ENCODE peak calls at places on chromosomes 6 and 20, in ten cellular contexts. I is spleen, Q is nephron progenitor cell, H is progenitor cell of endocrine pancreas, V is B cell, W is OCI-LY7, Y is endothelial cell, G is mammary epithelial cell, C is chondrocyte, N is IMR-90. P is an unnamed sample.

GRCh38 chr6:20661721-20662120 is 127.5 kb downstream of the CDKAL1 start:
- DNase-seq in N (peak; percentile 50), Y (no peak), G (peak; percentile 92), Q (no peak), V (no peak), I (no peak), H (no peak), C (no peak), W (no peak), P (no peak)

GRCh38 chr20:63191400-63191799 is 24.5 kb downstream of the YTHDF1 start:
- DNase-seq in Y (no peak), V (no peak), N (peak; percentile 19), H (no peak), I (no peak), W (no peak), Q (no peak), C (no peak), G (no peak), P (peak; percentile 97)

GRCh38 chr6:79605968-79606764 is 25.0 kb upstream of the SH3BGRL2 start:
- DNase-seq in Q (no peak), H (no peak), W (no peak), C (no peak), Y (no peak), V (no peak), I (no peak), N (no peak), G (no peak), P (no peak)

GRCh38 chr20:12166053-12166717 is 248.5 kb downstream of the BTBD3 start:
- DNase-seq in V (no peak), N (peak; percentile 95), Y (no peak), W (no peak), C (no peak), H (no peak), I (no peak), G (peak; percentile 95), Q (no peak), P (no peak)

GRCh38 chr6:109183109-109183508 is 87.8 kb downstream of the CEP57L1 start:
- DNase-seq in G (no peak), C (no peak), N (no peak), H (no peak), Y (no peak), W (peak; percentile 8), I (no peak), V (no peak), Q (no peak), P (no peak)

GRCh38 chr6:120272038-120272437 is 922.5 kb upstream of the MAN1A1 start:
- DNase-seq in Q (no peak), C (no peak), I (no peak), G (no peak), N (no peak), H (no peak), Y (no peak), V (no peak), W (no peak), P (no peak)

GRCh38 chr6:154223296-154223695 is 133.3 kb downstream of the IPCEF1 start:
- DNase-seq in C (no peak), V (no peak), G (no peak), W (no peak), N (no peak), H (no peak), I (no peak), Y (no peak), Q (no peak), P (no peak)

GRCh38 chr6:3775386-3775785 is 23.9 kb upstream of the PXDC1 start:
- DNase-seq in G (no peak), Y (no peak), V (no peak), N (no peak), C (no peak), Q (no peak), W (no peak), I (no peak), H (no peak), P (no peak)

GRCh38 chr6:158849899-158850806 is 31.0 kb upstream of the EZR start:
- DNase-seq in W (no peak), N (peak; percentile 97), H (no peak), Q (no peak), V (peak; percentile 60), C (no peak), I (no peak), Y (no peak), G (peak; percentile 99), P (no peak)

GRCh38 chr6:17349437-17349836 is 44.0 kb upstream of the CAP2 start:
- DNase-seq in Y (no peak), Q (no peak), G (peak; percentile 21), H (no peak), I (no peak), N (peak; percentile 12), W (no peak), V (no peak), C (no peak), P (no peak)

GRCh38 chr6:52511572-52512151 is 65.2 kb downstream of the TRAM2 start:
- DNase-seq in G (peak; percentile 51), N (peak; percentile 72), Y (no peak), W (no peak), Q (no peak), I (no peak), V (no peak), H (no peak), C (no peak), P (no peak)

GRCh38 chr6:47247227-47247797 is 62.4 kb downstream of the TNFRSF21 start:
- DNase-seq in W (peak; percentile 94), N (no peak), Y (no peak), V (peak; percentile 11), I (no peak), H (no peak), Q (no peak), C (no peak), G (no peak), P (no peak)

GRCh38 chr6:14851286-14851685 is 394.6 kb upstream of the JARID2 start:
- DNase-seq in C (no peak), G (no peak), Q (no peak), H (no peak), V (no peak), N (peak; percentile 66), Y (no peak), I (no peak), W (no peak), P (no peak)
- TF ChIP-seq CTCF in C (no peak), G (no peak), Q (no peak), H (no peak), V (no peak), N (no peak), Y (no peak), I (no peak), W (no peak), P (no peak)

GRCh38 chr6:160049346-160049745 is 72.3 kb upstream of the SLC22A1 start:
- DNase-seq in C (no peak), Y (no peak), I (no peak), Q (no peak), W (no peak), H (no peak), G (no peak), V (no peak), N (no peak), P (no peak)
- TF ChIP-seq CTCF in C (no peak), Y (no peak), I (no peak), Q (no peak), W (no peak), H (no peak), G (no peak), V (no peak), N (no peak), P (no peak)

GRCh38 chr6:2162089-2162465 is 83.3 kb downstream of the GMDS start:
- DNase-seq in G (peak; percentile 76), W (no peak), V (no peak), Q (no peak), Y (no peak), H (no peak), C (no peak), I (no peak), N (no peak), P (no peak)

GRCh38 chr6:2157441-2158127 is 87.8 kb downstream of the GMDS start:
- DNase-seq in I (no peak), C (no peak), W (no peak), H (no peak), Y (no peak), N (peak; percentile 83), Q (no peak), G (peak; percentile 86), V (no peak), P (no peak)

GRCh38 chr6:2155206-2155605 is 90.2 kb downstream of the GMDS start:
- DNase-seq in W (no peak), C (no peak), I (no peak), N (no peak), V (no peak), Y (no peak), H (no peak), G (no peak), Q (no peak), P (no peak)

GRCh38 chr6:2164481-2164880 is 80.9 kb downstream of the GMDS start:
- DNase-seq in Q (no peak), G (no peak), C (no peak), N (no peak), Y (no peak), I (no peak), W (no peak), H (no peak), V (no peak), P (no peak)

DNA sequence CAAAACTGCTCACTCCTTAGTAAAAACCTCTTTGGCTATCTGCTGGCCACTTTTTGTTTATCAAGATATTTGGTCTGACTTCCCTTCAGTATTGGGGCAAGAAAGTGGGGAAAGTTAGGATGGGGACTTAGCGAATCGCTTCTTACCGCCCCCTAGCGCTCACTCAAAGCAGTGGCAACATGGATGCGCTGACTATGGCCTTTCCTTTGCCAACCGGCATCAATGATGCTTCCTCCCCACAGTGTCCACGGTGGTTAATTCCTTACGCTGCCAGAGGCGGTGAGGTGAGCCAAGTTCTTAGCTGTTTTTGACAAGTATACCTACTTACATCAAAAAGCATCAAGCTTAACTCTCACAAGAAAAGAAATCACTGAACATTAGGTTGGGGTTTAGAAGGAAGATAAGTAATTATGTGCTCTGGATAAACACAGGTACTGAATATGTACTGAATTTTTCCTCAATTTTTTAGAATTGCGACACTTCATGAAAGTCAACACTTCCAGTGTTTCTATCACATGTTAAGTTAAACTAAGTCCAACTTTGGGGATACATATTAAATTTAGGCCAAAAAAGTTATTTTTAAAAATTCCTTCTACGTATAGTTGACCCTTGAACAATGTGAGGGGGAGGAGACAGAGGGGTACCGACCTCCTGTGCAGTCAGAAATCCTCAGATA is 86.7 kb downstream of the GMDS start:
- DNase-seq in I (no peak), V (no peak), Y (peak; percentile 63), N (peak; percentile 12), C (no peak), W (peak; percentile 7), H (no peak), G (no peak), Q (peak; percentile 43), P (no peak)
- TF ChIP-seq CTCF in I (no peak), V (no peak), Y (peak; percentile 81), N (peak; percentile 23), C (peak; percentile 74), W (peak; percentile 62), H (peak; percentile 65), G (no peak), Q (peak; percentile 52), P (no peak)

DNA sequence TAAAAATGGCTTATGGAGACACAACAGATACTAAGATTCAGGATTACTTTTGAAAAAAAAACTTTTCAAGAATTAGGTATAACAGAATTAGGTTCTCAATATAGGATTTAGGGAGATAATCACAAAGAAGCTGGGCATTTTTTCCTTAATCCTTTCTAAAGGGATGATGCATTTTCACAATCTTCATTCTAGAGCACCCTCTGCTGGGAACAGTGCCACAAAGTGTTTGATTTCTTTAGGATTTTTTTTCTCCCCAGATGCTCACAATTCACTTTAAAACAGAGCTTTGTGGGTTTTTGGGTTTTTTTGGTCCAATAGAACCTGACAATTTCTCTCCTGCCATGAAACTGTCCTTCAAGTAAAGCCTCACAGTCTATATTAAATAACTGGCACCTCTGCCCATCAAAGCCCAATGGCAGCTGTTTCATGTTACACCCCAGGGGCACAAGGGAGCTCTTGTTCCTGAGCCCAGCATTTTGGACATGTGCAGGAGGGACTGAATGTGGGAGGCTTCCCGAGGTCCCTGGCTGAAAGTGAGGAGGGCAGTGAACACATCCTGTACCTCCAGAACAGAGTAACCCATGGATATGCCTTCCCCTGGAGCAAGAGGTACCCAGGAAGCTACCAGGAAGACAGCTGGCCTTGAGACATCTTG is 39.7 kb downstream of the PREP start:
- DNase-seq in Y (no peak), W (no peak), Q (no peak), H (no peak), C (no peak), V (no peak), N (peak; percentile 47), G (peak; percentile 33), I (no peak), P (no peak)
- TF ChIP-seq CTCF in Y (no peak), W (peak; percentile 65), Q (no peak), H (peak; percentile 43), C (peak; percentile 86), V (no peak), N (peak; percentile 66), G (peak; percentile 49), I (no peak), P (no peak)

P was measured in mucosa of descending colon.